ENCODE peak calls at places on chromosomes 13 and 19, in nine cellular contexts. L is breast epithelium, A is SK-N-SH, N is GM23338, S is transverse colon, C is HL-60, V is Panc1, T is SK-N-MC, I is HCT116. E is an unnamed sample.
A peak's percentile ranks its signal among the peaks of the same experiment; 100 is the strongest.

GRCh38 chr19:6473652-6474051 is 7.9 kb downstream of the DENND1C start:
- DNase-seq in A (no peak), I (no peak), S (no peak), C (no peak), T (no peak), N (no peak), L (no peak), V (no peak), E (no peak)

GRCh38 chr19:51514866-51515481 is 13.4 kb upstream of the SIGLEC12 start:
- DNase-seq in T (no peak), V (peak; percentile 39), A (peak; percentile 51), S (no peak), C (peak; percentile 70), N (peak; percentile 82), I (peak; percentile 47), L (no peak), E (no peak)

GRCh38 chr13:40648040-40648439 is 18.4 kb downstream of the FOXO1 start:
- DNase-seq in V (no peak), T (no peak), L (no peak), I (no peak), A (peak; percentile 33), C (no peak), S (no peak), N (no peak), E (no peak)

GRCh38 chr19:11446652-11447301 is 11.3 kb downstream of the PRKCSH start:
- DNase-seq in S (peak; percentile 50), A (peak; percentile 97), I (no peak), V (no peak), C (no peak), T (no peak), N (peak; percentile 79), L (no peak), E (peak; percentile 90)

GRCh38 chr13:38086721-38087120 is 217.1 kb upstream of the TRPC4 start:
- DNase-seq in L (no peak), T (no peak), V (no peak), A (no peak), N (no peak), I (no peak), C (no peak), S (no peak), E (no peak)

GRCh38 chr13:75685239-75685697 is 49.1 kb downstream of the LMO7 start:
- DNase-seq in T (no peak), C (no peak), I (no peak), S (no peak), A (no peak), L (peak; percentile 76), N (peak; percentile 57), V (no peak), E (no peak)

GRCh38 chr13:54989418-54989817 is 1960.8 kb downstream of the OLFM4 start:
- DNase-seq in T (no peak), C (no peak), L (no peak), S (no peak), V (no peak), A (no peak), N (peak; percentile 71), I (no peak), E (no peak)

GRCh38 chr19:40646564-40647254 is 43.7 kb downstream of the NUMBL start:
- DNase-seq in V (no peak), A (no peak), T (no peak), N (no peak), C (no peak), S (no peak), I (no peak), L (no peak), E (no peak)

GRCh38 chr19:46926201-46927071 is 65.6 kb downstream of the ARHGAP35 start:
- DNase-seq in C (no peak), S (no peak), L (no peak), V (no peak), T (no peak), A (no peak), I (no peak), N (no peak), E (no peak)

GRCh38 chr13:73059460-73060250 is 850 bp downstream of the KLF5 start:
- DNase-seq in C (no peak), S (no peak), A (no peak), V (no peak), I (no peak), L (peak; percentile 63), T (no peak), N (peak; percentile 80), E (peak; percentile 92)

GRCh38 chr13:39784347-39784746 is 128.9 kb downstream of the COG6 start:
- DNase-seq in V (no peak), C (no peak), N (no peak), T (no peak), A (no peak), S (no peak), L (no peak), I (no peak), E (no peak)

GRCh38 chr13:110319774-110320509 is 12.9 kb downstream of the COL4A2 start:
- DNase-seq in T (no peak), S (no peak), A (no peak), N (no peak), I (peak; percentile 70), L (peak; percentile 27), V (no peak), C (no peak), E (no peak)

GRCh38 chr13:99432637-99433542 is 68.4 kb upstream of the TM9SF2 start:
- DNase-seq in A (no peak), S (peak; percentile 62), N (peak; percentile 77), T (no peak), L (peak; percentile 38), V (no peak), I (peak; percentile 36), C (peak; percentile 55), E (peak; percentile 92)

GRCh38 chr13:38607136-38607535 is 79.7 kb upstream of the FREM2 start:
- DNase-seq in S (no peak), L (no peak), I (no peak), N (peak; percentile 43), C (no peak), A (no peak), T (no peak), V (no peak), E (no peak)

GRCh38 chr13:29918845-29919244 is 68.4 kb upstream of the UBL3 start:
- DNase-seq in N (no peak), A (no peak), I (no peak), T (no peak), L (peak; percentile 88), V (no peak), S (no peak), C (no peak), E (no peak)

GRCh38 chr13:48402325-48402962 is 10.5 kb downstream of the LPAR6 start:
- DNase-seq in L (no peak), C (no peak), A (no peak), T (no peak), V (no peak), N (no peak), I (no peak), S (no peak), E (no peak)

GRCh38 chr13:102400619-102401125 is 1.2 kb downstream of the FGF14 start:
- DNase-seq in N (peak; percentile 45), V (no peak), A (peak; percentile 73), C (no peak), T (no peak), S (no peak), I (no peak), L (no peak), E (peak; percentile 69)

GRCh38 chr19:18419699-18420460 is 682 bp downstream of the SSBP4 start:
- DNase-seq in I (no peak), T (no peak), N (peak; percentile 55), C (no peak), L (no peak), A (peak; percentile 79), V (no peak), S (peak; percentile 65), E (peak; percentile 88)

GRCh38 chr13:48043789-48044503 is 6.4 kb downstream of the NUDT15 start:
- DNase-seq in S (no peak), N (no peak), T (no peak), C (no peak), I (no peak), V (no peak), L (no peak), A (no peak), E (no peak)

GRCh38 chr13:110380359-110381028 is 73.4 kb downstream of the COL4A2 start:
- DNase-seq in N (no peak), A (no peak), I (no peak), C (no peak), S (no peak), V (no peak), L (no peak), T (no peak), E (no peak)

GRCh38 chr19:1247747-1248453 is 483 bp upstream of the MIDN start:
- DNase-seq in L (no peak), T (no peak), N (peak; percentile 83), V (no peak), C (peak; percentile 66), S (peak; percentile 82), I (no peak), A (peak; percentile 60), E (peak; percentile 96)
- TF ChIP-seq POLR2AphosphoS5 in L (no peak), T (no peak), N (no peak), V (peak; percentile 11), C (peak; percentile 10), S (peak; percentile 59), I (no peak), A (no peak), E (no peak)

GRCh38 chr19:13099073-13099999 is 3.3 kb downstream of the LYL1 start:
- DNase-seq in T (no peak), I (no peak), L (no peak), S (peak; percentile 85), C (peak; percentile 83), N (peak; percentile 87), V (no peak), A (no peak), E (peak; percentile 98)
- H3K4me3 ChIP-seq in T (no peak overlapping the region), I (no peak overlapping the region), L (peak overlapping the region; percentile 40), S (peak overlapping the region; percentile 41), C (peak overlapping the region; percentile 96), N (peak overlapping the region; percentile 59), V (no peak overlapping the region), A (no peak overlapping the region), E (peak overlapping the region; percentile 69)

DNA sequence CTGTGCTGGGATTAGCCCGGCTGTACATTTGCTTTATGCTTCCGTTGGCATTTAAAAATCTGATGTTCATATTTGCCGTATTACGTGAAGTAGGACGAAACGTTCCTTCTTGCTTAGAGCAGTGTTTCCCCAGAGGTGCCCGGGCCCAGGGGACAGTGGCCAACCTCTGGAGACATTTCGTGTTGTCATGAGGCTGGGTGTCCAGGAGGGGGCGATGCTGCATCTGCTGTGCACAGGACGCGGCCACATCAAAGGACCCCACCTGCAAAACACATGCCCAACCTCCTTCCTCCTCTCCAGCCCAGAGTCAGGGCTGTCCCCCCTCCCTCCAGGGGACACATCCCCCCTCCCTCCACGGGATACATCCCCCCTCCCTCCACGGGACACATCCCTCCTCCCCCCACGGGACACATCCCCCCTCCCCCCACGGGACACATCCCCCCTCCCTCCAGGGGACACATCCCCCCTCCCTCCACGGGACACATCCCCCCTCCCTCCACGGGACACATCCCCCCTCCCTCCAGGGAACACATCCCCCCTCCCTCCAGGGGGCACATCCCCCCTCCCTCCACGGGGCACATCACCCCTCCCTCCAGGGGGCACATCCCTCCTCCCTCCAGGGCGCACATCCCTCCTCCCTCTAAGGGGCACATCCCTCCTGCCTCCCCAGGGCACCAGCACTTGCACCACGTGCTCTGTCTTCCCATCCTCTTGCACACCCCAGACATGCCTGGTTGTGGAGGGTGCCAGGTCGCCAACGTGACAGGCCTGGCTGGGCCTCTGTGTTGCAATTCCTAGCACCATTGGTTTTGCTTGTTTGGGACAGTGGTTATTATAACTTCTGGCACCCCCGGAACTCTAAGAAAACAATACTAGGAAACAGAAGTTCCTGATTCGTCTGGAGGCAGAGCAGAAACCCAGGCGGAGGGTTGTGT is 46.7 kb downstream of the GAS6 start:
- DNase-seq in T (no peak), S (peak; percentile 94), I (peak; percentile 79), A (peak; percentile 91), C (no peak), L (peak; percentile 94), N (peak; percentile 87), V (no peak), E (peak; percentile 92)
- TF ChIP-seq POLR2AphosphoS5 in T (no peak), S (peak; percentile 22), I (peak; percentile 9), A (no peak), C (no peak), L (peak; percentile 91), N (no peak), V (no peak), E (no peak)

GRCh38 chr13:35954207-35954560 is 177.0 kb downstream of the DCLK1 start:
- DNase-seq in I (no peak), L (no peak), T (no peak), S (no peak), C (no peak), V (no peak), N (no peak), A (no peak), E (no peak)
- H3K4me3 ChIP-seq in I (no peak overlapping the region), L (no peak overlapping the region), T (no peak overlapping the region), S (no peak overlapping the region), C (no peak overlapping the region), V (no peak overlapping the region), N (no peak overlapping the region), A (no peak overlapping the region), E (no peak overlapping the region)

E was measured in spleen.